ENCODE peak calls at places on chromosomes 5 and 9, in six cellular contexts. X, T, F, P, K and N are unnamed samples.

GRCh38 chr5:174777545-174777944 is 53.2 kb downstream of the MSX2 start:
- DNase-seq in X (no peak), T (no peak), F (no peak), P (no peak), K (no peak), N (no peak)

GRCh38 chr5:124773291-124774001 is 27.0 kb upstream of the ZNF608 start:
- DNase-seq in X (no peak), T (peak; percentile 81), F (no peak), P (no peak), K (no peak), N (no peak)

GRCh38 chr9:23426144-23426543 is 399.9 kb downstream of the ELAVL2 start:
- DNase-seq in X (no peak), T (no peak), F (no peak), P (no peak), K (no peak), N (no peak)

GRCh38 chr5:140261403-140262171 is 41.3 kb downstream of the PFDN1 start:
- DNase-seq in X (no peak), T (peak; percentile 82), F (peak; percentile 95), P (peak; percentile 86), K (no peak), N (no peak)

GRCh38 chr5:94470802-94471201 is 147.6 kb downstream of the KIAA0825 start:
- DNase-seq in X (no peak), T (no peak), F (no peak), P (no peak), K (no peak), N (no peak)

GRCh38 chr5:158987231-158987630 is 112.5 kb downstream of the EBF1 start:
- DNase-seq in X (no peak), T (no peak), F (no peak), P (no peak), K (no peak), N (no peak)

GRCh38 chr5:180313677-180314076 is 21.8 kb upstream of the MAPK9 start:
- DNase-seq in X (peak; percentile 68), T (no peak), F (peak; percentile 82), P (no peak), K (peak; percentile 35), N (peak; percentile 91)

GRCh38 chr5:147448766-147449165 is 61.1 kb downstream of the DPYSL3 start:
- DNase-seq in X (no peak), T (no peak), F (no peak), P (no peak), K (no peak), N (no peak)

GRCh38 chr5:140317859-140318258 is 15.0 kb upstream of the PFDN1 start:
- DNase-seq in X (no peak), T (no peak), F (peak; percentile 60), P (no peak), K (no peak), N (no peak)

GRCh38 chr9:32380944-32381343 is 3.5 kb upstream of the ACO1 start:
- DNase-seq in X (no peak), T (no peak), F (no peak), P (no peak), K (no peak), N (no peak)